ENCODE peak calls at places on chromosomes 3 and 15, in six cellular contexts. F is hippocampal formation, H is EL, X is astrocyte of the spinal cord, M is NCI-H748 treated with DMSO at 0.1 percent for 48 hours, A is WTC11. N is an unnamed sample.

GRCh38 chr3:11019116-11019515 is 26.6 kb downstream of the SLC6A1 start:
- DNase-seq in X (no peak), A (no peak), M (no peak), H (no peak), F (no peak), N (no peak)

GRCh38 chr15:23648920-23649515 is 1.4 kb upstream of the MAGEL2 start:
- DNase-seq in M (peak; percentile 11), F (no peak), X (no peak), H (peak; percentile 1), A (peak; percentile 67), N (no peak)

GRCh38 chr3:71305246-71306206 is 278.0 kb downstream of the FOXP1 start:
- DNase-seq in F (peak; percentile 41), M (peak; percentile 35), H (no peak), A (peak; percentile 77), X (peak; percentile 62), N (peak; percentile 10)

GRCh38 chr3:30286007-30286669 is 320.3 kb upstream of the TGFBR2 start:
- DNase-seq in A (no peak), H (peak; percentile 89), F (peak; percentile 1), X (peak; percentile 97), M (no peak), N (peak; percentile 28)

GRCh38 chr3:58924581-58924980 is 125.2 kb downstream of the CFAP20DC start:
- DNase-seq in F (no peak), H (peak; percentile 64), X (peak; percentile 58), M (no peak), A (no peak), N (no peak)

GRCh38 chr3:177824190-177824786 is 627.0 kb upstream of the TBL1XR1 start:
- DNase-seq in M (no peak), X (peak; percentile 50), F (no peak), A (no peak), H (peak; percentile 66), N (no peak)

GRCh38 chr3:73094127-73094526 is 32.7 kb downstream of the EBLN2 start:
- DNase-seq in A (no peak), X (no peak), M (no peak), F (no peak), H (peak; percentile 56), N (no peak)

GRCh38 chr3:187870360-187871203 is 125.3 kb upstream of the BCL6 start:
- DNase-seq in F (no peak), M (no peak), H (no peak), A (no peak), X (no peak), N (no peak)

GRCh38 chr15:79874242-79874641 is 22.6 kb downstream of the MTHFS start:
- DNase-seq in F (no peak), M (no peak), X (no peak), A (no peak), H (no peak), N (no peak)

GRCh38 chr3:190539526-190539925 is 25.6 kb downstream of the IL1RAP start:
- DNase-seq in H (no peak), F (no peak), X (no peak), A (no peak), M (no peak), N (no peak)

GRCh38 chr3:120559228-120560061 is 36.7 kb upstream of the NDUFB4 start:
- DNase-seq in M (no peak), F (no peak), X (peak; percentile 67), A (peak; percentile 27), H (peak; percentile 89), N (peak; percentile 67)

GRCh38 chr15:88684345-88684744 is 45.5 kb downstream of the ISG20 start:
- DNase-seq in M (no peak), X (no peak), A (no peak), H (no peak), F (no peak), N (no peak)

GRCh38 chr15:40471105-40471777 is 457 bp downstream of the CHST14 start:
- DNase-seq in H (peak; percentile 22), X (peak; percentile 22), M (no peak), F (no peak), A (peak; percentile 42), N (no peak)

GRCh38 chr3:147540921-147541320 is 131.8 kb downstream of the ZIC1 start:
- DNase-seq in M (no peak), X (no peak), H (no peak), F (no peak), A (no peak), N (no peak)

GRCh38 chr3:14507345-14507741 is 32.8 kb downstream of the GRIP2 start:
- DNase-seq in A (no peak), M (no peak), X (no peak), H (no peak), F (no peak), N (no peak)

GRCh38 chr3:129663045-129663446 is 56.6 kb upstream of the PLXND1 start:
- DNase-seq in M (no peak), X (no peak), A (no peak), F (no peak), H (peak; percentile 8), N (no peak)

GRCh38 chr3:105349988-105350387 is 16.7 kb upstream of the ALCAM start:
- DNase-seq in A (no peak), H (no peak), F (no peak), X (no peak), M (no peak), N (no peak)

GRCh38 chr15:69593981-69594966 is 141.7 kb downstream of the RPLP1 start:
- DNase-seq in F (no peak), X (peak; percentile 93), H (no peak), A (no peak), M (peak; percentile 98), N (peak; percentile 92)

GRCh38 chr3:127954642-127955041 is 39.6 kb downstream of the KBTBD12 start:
- DNase-seq in M (no peak), F (no peak), X (no peak), H (no peak), A (no peak), N (peak; percentile 15)